ENCODE peak calls at places on chromosome 6, in four cellular contexts. M, A, Y and O are unnamed samples.

GRCh38 chr6:157017022-157017421 is 239.8 kb downstream of the ARID1B start:
- DNase-seq in M (no peak), A (no peak), Y (no peak), O (no peak)

GRCh38 chr6:3888153-3888957 is 39.2 kb downstream of the FAM50B start:
- DNase-seq in M (no peak), A (no peak), Y (no peak), O (no peak)

GRCh38 chr6:148999921-149000589 is 253.2 kb downstream of the UST start:
- DNase-seq in M (no peak), A (no peak), Y (no peak), O (peak)

GRCh38 chr6:17389274-17389847 is 4.0 kb upstream of the CAP2 start:
- DNase-seq in M (no peak), A (no peak), Y (no peak), O (no peak)

GRCh38 chr6:154039231-154039842 is at the start of gene OPRM1:
- DNase-seq in M (no peak), A (no peak), Y (peak), O (peak)

GRCh38 chr6:167795874-167796667 is 30.6 kb upstream of the AFDN start:
- DNase-seq in M (no peak), A (no peak), Y (no peak), O (no peak)

GRCh38 chr6:45681860-45682488 is 304.2 kb upstream of the SUPT3H start:
- DNase-seq in M (peak), A (peak), Y (no peak), O (peak)

GRCh38 chr6:73452107-73452461 is at the start of gene CGAS:
- DNase-seq in M (peak), A (no peak), Y (no peak), O (peak)

GRCh38 chr6:20708367-20709124 is 174.3 kb downstream of the CDKAL1 start:
- DNase-seq in M (no peak), A (peak), Y (no peak), O (no peak)

GRCh38 chr6:81265106-81265505 is 487.4 kb downstream of the TENT5A start:
- DNase-seq in M (no peak), A (no peak), Y (no peak), O (no peak)
- TF ChIP-seq SPI1 in M (no peak), A (no peak), Y (no peak), O (no peak)

DNA sequence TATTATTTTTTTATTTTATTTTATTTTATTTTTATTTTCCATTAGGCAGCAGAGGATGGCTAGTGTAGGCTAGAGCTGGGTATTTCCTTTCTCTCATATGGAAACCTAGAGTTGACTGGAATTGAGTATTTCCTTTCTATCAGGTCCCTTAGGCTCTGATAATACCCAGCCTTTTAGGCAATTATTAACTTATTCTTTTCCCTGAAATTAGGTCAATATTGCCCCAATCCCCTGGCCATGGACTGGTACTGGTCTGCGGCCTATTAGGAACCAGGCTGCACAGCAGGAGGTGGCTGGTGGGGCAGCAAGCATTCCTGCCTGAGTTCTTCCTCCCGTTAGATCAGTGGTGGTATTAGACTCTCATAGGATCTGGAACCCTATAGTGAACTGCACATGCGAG is 632.2 kb downstream of the TENT5A start:
- DNase-seq in M (no peak), A (no peak), Y (no peak), O (no peak)
- TF ChIP-seq SPI1 in M (no peak), A (no peak), Y (no peak), O (no peak)

GRCh38 chr6:82374481-82374880 is 10.9 kb downstream of the TPBG start:
- DNase-seq in M (no peak), A (no peak), Y (no peak), O (no peak)
- TF ChIP-seq SPI1 in M (no peak), A (no peak), Y (no peak), O (no peak)

GRCh38 chr6:103675807-103676406 is 1183.8 kb downstream of the HACE1 start:
- DNase-seq in M (no peak), A (no peak), Y (no peak), O (no peak)
- TF ChIP-seq SPI1 in M (no peak), A (no peak), Y (no peak), O (no peak)